ENCODE peak calls at places on chromosomes 3 and 15, in nine cellular contexts. A, W, Y, O, I, T, M, H and S are unnamed samples.
A peak's percentile ranks its signal among the peaks of the same experiment; 100 is the strongest.

GRCh38 chr3:39460677-39461076 is 6.8 kb upstream of the MOBP start:
- DNase-seq in Y (no peak), I (no peak), M (no peak), T (no peak), A (peak; percentile 23), H (no peak), O (no peak), W (no peak), S (no peak)

GRCh38 chr3:4720316-4721075 is 227.3 kb downstream of the ITPR1 start:
- DNase-seq in O (peak; percentile 82), Y (peak; percentile 58), W (peak; percentile 94), H (no peak), A (peak; percentile 72), M (peak; percentile 86), I (peak; percentile 78), T (no peak), S (peak; percentile 95)

GRCh38 chr3:129593595-129594339 is 12.7 kb downstream of the PLXND1 start:
- DNase-seq in Y (no peak), I (no peak), A (peak; percentile 43), M (no peak), H (no peak), O (no peak), W (no peak), T (no peak), S (no peak)

GRCh38 chr15:99134317-99134821 is 29.5 kb downstream of the SYNM start:
- DNase-seq in H (no peak), Y (no peak), A (no peak), O (no peak), W (no peak), T (no peak), M (no peak), I (no peak), S (no peak)

GRCh38 chr3:29606416-29606815 is 325.5 kb downstream of the RBMS3 start:
- DNase-seq in H (no peak), I (no peak), A (no peak), O (no peak), Y (no peak), T (no peak), M (no peak), W (no peak), S (no peak)

GRCh38 chr15:35173444-35174118 is 88.5 kb upstream of the NANOGP8 start:
- DNase-seq in T (no peak), W (no peak), A (no peak), I (no peak), H (no peak), M (no peak), Y (no peak), O (no peak), S (no peak)

GRCh38 chr15:95557226-95558046 is 773.1 kb upstream of the NR2F2 start:
- DNase-seq in W (no peak), Y (no peak), A (no peak), H (no peak), O (no peak), T (no peak), I (no peak), M (peak; percentile 88), S (no peak)

GRCh38 chr15:65339926-65340325 is 35.4 kb downstream of the RNU5B-1 start:
- DNase-seq in O (no peak), I (no peak), W (no peak), Y (no peak), M (no peak), H (peak; percentile 55), T (no peak), A (peak; percentile 43), S (no peak)

GRCh38 chr15:90101969-90102890 is at the start of gene IDH2:
- DNase-seq in O (peak; percentile 88), T (no peak), M (peak; percentile 78), I (peak; percentile 88), A (peak; percentile 87), W (peak; percentile 89), Y (peak; percentile 50), H (peak; percentile 98), S (no peak)

GRCh38 chr15:79007066-79007465 is 62.2 kb upstream of the CTSH start:
- DNase-seq in O (peak; percentile 63), H (peak; percentile 45), M (peak; percentile 77), Y (no peak), A (peak; percentile 53), W (no peak), T (no peak), I (no peak), S (no peak)

GRCh38 chr3:126491221-126492013 is 15.7 kb upstream of the ZXDC start:
- DNase-seq in M (no peak), A (no peak), Y (no peak), T (no peak), O (no peak), I (no peak), H (no peak), W (no peak), S (no peak)

GRCh38 chr3:174949523-174949922 is 90.4 kb downstream of the NAALADL2 start:
- DNase-seq in I (no peak), W (no peak), T (no peak), M (peak; percentile 43), A (no peak), H (no peak), Y (no peak), O (no peak), S (no peak)

GRCh38 chr15:73685981-73686380 is 1.8 kb downstream of the CD276 start:
- DNase-seq in I (no peak), T (no peak), W (no peak), Y (no peak), M (no peak), O (no peak), H (no peak), A (no peak), S (no peak)

GRCh38 chr15:74261685-74262084 is 25.6 kb downstream of the CCDC33 start:
- DNase-seq in W (no peak), H (no peak), Y (no peak), A (no peak), O (no peak), I (no peak), T (no peak), M (no peak), S (no peak)

GRCh38 chr3:160928183-160928718 is 172.2 kb downstream of the PPM1L start:
- DNase-seq in A (no peak), T (no peak), H (no peak), W (no peak), O (no peak), Y (no peak), I (no peak), M (peak; percentile 7), S (no peak)
- TF ChIP-seq EP300 in A (no peak), T (no peak), H (no peak), W (no peak), O (no peak), Y (no peak), I (no peak), M (no peak), S (no peak)

GRCh38 chr3:47882338-47882737 is 79.4 kb downstream of the DHX30 start:
- DNase-seq in W (no peak), Y (no peak), O (no peak), I (no peak), A (no peak), M (no peak), T (no peak), H (no peak), S (no peak)
- H3K4me1 ChIP-seq in W (no peaks in the 10 kb centered on the region), Y (peaks cover 18% of the 10 kb centered on the region), O (peaks cover 3% of the 10 kb centered on the region), I (no peaks in the 10 kb centered on the region), A (no peaks in the 10 kb centered on the region), M (no peaks in the 10 kb centered on the region), T (peaks cover 7% of the 10 kb centered on the region), H (peaks cover 15% of the 10 kb centered on the region), S (peaks cover 2% of the 10 kb centered on the region)

GRCh38 chr15:88718731-88719130 is 79.9 kb downstream of the ISG20 start:
- DNase-seq in I (no peak), M (no peak), W (no peak), Y (no peak), H (no peak), O (no peak), A (no peak), T (no peak), S (no peak)
- TF ChIP-seq EP300 in I (no peak), M (no peak), W (no peak), Y (no peak), H (no peak), O (no peak), A (no peak), T (no peak), S (no peak)

GRCh38 chr15:40083756-40084101 is 24.9 kb downstream of the BMF start:
- DNase-seq in W (no peak), Y (no peak), A (no peak), H (no peak), T (no peak), O (no peak), M (no peak), I (no peak), S (no peak)

GRCh38 chr15:40082195-40082868 is 26.3 kb downstream of the BMF start:
- DNase-seq in H (peak; percentile 44), T (no peak), I (no peak), W (no peak), Y (no peak), M (no peak), A (peak; percentile 74), O (no peak), S (no peak)

GRCh38 chr15:40087095-40087805 is 21.4 kb downstream of the BMF start:
- DNase-seq in I (no peak), A (no peak), H (no peak), T (no peak), W (peak; percentile 34), O (no peak), M (no peak), Y (no peak), S (no peak)

GRCh38 chr15:40085225-40085624 is 23.5 kb downstream of the BMF start:
- DNase-seq in M (no peak), I (no peak), H (no peak), W (no peak), Y (no peak), T (no peak), A (no peak), O (no peak), S (no peak)

GRCh38 chr15:40084657-40085056 is 24.0 kb downstream of the BMF start:
- DNase-seq in Y (no peak), M (no peak), T (no peak), H (no peak), A (no peak), I (no peak), W (no peak), O (no peak), S (no peak)
- H3K4me1 ChIP-seq in Y (peaks cover 67% of the 10 kb centered on the region), M (peaks cover 28% of the 10 kb centered on the region), T (peaks cover 44% of the 10 kb centered on the region), H (peaks cover 47% of the 10 kb centered on the region), A (peaks cover 24% of the 10 kb centered on the region), I (peaks cover 24% of the 10 kb centered on the region), W (no peaks in the 10 kb centered on the region), O (peaks cover 81% of the 10 kb centered on the region), S (peaks cover 63% of the 10 kb centered on the region)